ENCODE peak calls at places on chromosomes 4 and X, in nine cellular contexts. V is stimulated activated CD8-positive, alpha-beta memory T cell treated with anti-CD3 and anti-CD28 coated beads, Interleukin-12 subunit alpha, Interleukin-12 subunit beta, amount 100 ng/mL, for 4 hours; D is iPS-NIHi11; J is hypothalamus; H is non-pigmented ciliary epithelial cell; S is immature natural killer cell; N is NCI-H82; G is occipital lobe; U is Right ventricle myocardium superior. E is an unnamed sample.

GRCh38 chrX:16664626-16665025 is 14.7 kb downstream of the S100G start:
- DNase-seq in V (no peak), D (no peak), J (no peak), H (no peak), S (no peak), N (no peak), G (no peak), U (no peak), E (no peak)

GRCh38 chrX:39809326-39809725 is 288.4 kb downstream of the BCOR start:
- DNase-seq in V (no peak), D (no peak), J (no peak), H (peak; percentile 38), S (no peak), N (no peak), G (no peak), U (no peak), E (no peak)

GRCh38 chr4:31692407-31692940 is 972.3 kb downstream of the PCDH7 start:
- DNase-seq in V (no peak), D (no peak), J (no peak), H (no peak), S (no peak), N (peak; percentile 1), G (no peak), U (no peak), E (no peak)

GRCh38 chr4:37599092-37599800 is 86.9 kb downstream of the RELL1 start:
- DNase-seq in V (no peak), D (no peak), J (no peak), H (no peak), S (no peak), N (no peak), G (no peak), U (no peak), E (no peak)

GRCh38 chr4:134364928-134365327 is 163.3 kb upstream of the PABPC4L start:
- DNase-seq in V (no peak), D (no peak), J (no peak), H (no peak), S (no peak), N (no peak), G (no peak), U (no peak), E (no peak)

GRCh38 chr4:188439641-188440311 is 300.5 kb downstream of the TRIML1 start:
- DNase-seq in V (no peak), D (no peak), J (no peak), H (no peak), S (no peak), N (no peak), G (peak; percentile 51), U (peak; percentile 58), E (peak; percentile 28)

GRCh38 chr4:105154576-105154975 is 7.9 kb downstream of the TET2 start:
- DNase-seq in V (no peak), D (no peak), J (no peak), H (no peak), S (no peak), N (no peak), G (no peak), U (no peak), E (no peak)

GRCh38 chr4:87041142-87041541 is 106.3 kb downstream of the AFF1 start:
- DNase-seq in V (no peak), D (no peak), J (no peak), H (no peak), S (no peak), N (no peak), G (no peak), U (peak; percentile 59), E (no peak)

GRCh38 chr4:14994242-14994641 is 8.0 kb upstream of the CPEB2 start:
- DNase-seq in V (no peak), D (no peak), J (no peak), H (no peak), S (no peak), N (no peak), G (no peak), U (no peak), E (no peak)

E was measured in NCI-H2107.